ENCODE peak calls at places on chromosomes 16 and 17, in seven cellular contexts. Y, G, M, E, X, I and Q are unnamed samples.

GRCh38 chr16:88560722-88561484 is 9.3 kb upstream of the ZC3H18 start:
- DNase-seq in Y (no peak), G (peak), M (peak), E (no peak), X (no peak), I (no peak), Q (peak)

GRCh38 chr16:67183-67791 is 5.1 kb downstream of the RHBDF1 start:
- DNase-seq in Y (no peak), G (no peak), M (no peak), E (no peak), X (no peak), I (no peak), Q (no peak)

GRCh38 chr17:3710951-3711383 is 12.7 kb upstream of the HASPIN start:
- DNase-seq in Y (no peak), G (peak), M (no peak), E (no peak), X (no peak), I (peak), Q (no peak)

GRCh38 chr17:44971776-44972483 is 3.8 kb upstream of the C1QL1 start:
- DNase-seq in Y (no peak), G (peak), M (peak), E (no peak), X (no peak), I (no peak), Q (no peak)

GRCh38 chr17:388087-388486 is 35.5 kb upstream of the RPH3AL start:
- DNase-seq in Y (no peak), G (no peak), M (no peak), E (no peak), X (no peak), I (no peak), Q (no peak)

GRCh38 chr16:15041260-15042011 is 14.4 kb downstream of the NTAN1 start:
- DNase-seq in Y (no peak), G (peak), M (peak), E (peak), X (peak), I (no peak), Q (peak)

GRCh38 chr17:80829166-80829813 is 162.4 kb upstream of the CHMP6 start:
- DNase-seq in Y (no peak), G (no peak), M (peak), E (no peak), X (no peak), I (no peak), Q (no peak)

GRCh38 chr17:63222655-63223054 is 223.5 kb downstream of the CYB561 start:
- DNase-seq in Y (no peak), G (no peak), M (no peak), E (no peak), X (no peak), I (no peak), Q (peak)

GRCh38 chr16:31529398-31530312 is 2.0 kb downstream of the AHSP start:
- DNase-seq in Y (no peak), G (no peak), M (peak), E (no peak), X (no peak), I (no peak), Q (no peak)

GRCh38 chr17:16652847-16653366 is 743 bp downstream of the ZNF624 start:
- DNase-seq in Y (no peak), G (no peak), M (no peak), E (no peak), X (no peak), I (no peak), Q (no peak)

GRCh38 chr17:79041723-79042420 is 17.9 kb downstream of the C1QTNF1 start:
- DNase-seq in Y (no peak), G (no peak), M (no peak), E (no peak), X (no peak), I (no peak), Q (no peak)

GRCh38 chr16:72300892-72301291 is 128.9 kb upstream of the PMFBP1 start:
- DNase-seq in Y (no peak), G (no peak), M (no peak), E (no peak), X (no peak), I (no peak), Q (no peak)

GRCh38 chr17:67696853-67697505 is 20.8 kb upstream of the NOL11 start:
- DNase-seq in Y (no peak), G (no peak), M (no peak), E (no peak), X (no peak), I (no peak), Q (peak)

GRCh38 chr17:63517825-63518534 is 5.2 kb upstream of the KCNH6 start:
- DNase-seq in Y (no peak), G (no peak), M (no peak), E (no peak), X (no peak), I (no peak), Q (no peak)

GRCh38 chr17:5203908-5204294 is 12.2 kb upstream of the ZNF594 start:
- DNase-seq in Y (no peak), G (peak), M (no peak), E (no peak), X (peak), I (no peak), Q (no peak)

GRCh38 chr16:14963281-14964173 is 11.3 kb upstream of the PDXDC1 start:
- DNase-seq in Y (no peak), G (no peak), M (no peak), E (peak), X (no peak), I (no peak), Q (no peak)

GRCh38 chr17:68599091-68599872 is 1.9 kb downstream of the FAM20A start:
- DNase-seq in Y (no peak), G (peak), M (no peak), E (no peak), X (no peak), I (no peak), Q (no peak)

GRCh38 chr16:62213763-62214162 is 177.5 kb upstream of the CDH8 start:
- DNase-seq in Y (no peak), G (no peak), M (peak), E (no peak), X (no peak), I (no peak), Q (no peak)

GRCh38 chr16:75402821-75403475 is 30.4 kb downstream of the CFDP1 start:
- DNase-seq in Y (no peak), G (peak), M (peak), E (no peak), X (peak), I (no peak), Q (peak)

GRCh38 chr16:66270333-66270927 is 96.1 kb upstream of the CDH5 start:
- DNase-seq in Y (peak), G (peak), M (peak), E (peak), X (peak), I (peak), Q (peak)

GRCh38 chr16:2787406-2787805 is at the start of gene PRSS33:
- DNase-seq in Y (no peak), G (no peak), M (peak), E (no peak), X (no peak), I (no peak), Q (no peak)

GRCh38 chr16:72846594-72846993 is 201.3 kb downstream of the ZFHX3 start:
- DNase-seq in Y (no peak), G (no peak), M (no peak), E (no peak), X (no peak), I (no peak), Q (no peak)

GRCh38 chr17:63573634-63574033 is 23.4 kb downstream of the DCAF7 start:
- DNase-seq in Y (no peak), G (no peak), M (peak), E (no peak), X (no peak), I (no peak), Q (no peak)

GRCh38 chr16:55272787-55273186 is 51.2 kb upstream of the IRX6 start:
- DNase-seq in Y (no peak), G (no peak), M (no peak), E (no peak), X (no peak), I (no peak), Q (no peak)

GRCh38 chr16:11792404-11793260 is 4.4 kb downstream of the ZC3H7A start:
- DNase-seq in Y (no peak), G (no peak), M (no peak), E (peak), X (no peak), I (no peak), Q (no peak)

GRCh38 chr16:3618782-3619166 is 7.4 kb upstream of the SLX4 start:
- DNase-seq in Y (no peak), G (peak), M (no peak), E (peak), X (no peak), I (no peak), Q (peak)

GRCh38 chr16:3346041-3346440 is 9.6 kb upstream of the OR2C1 start:
- DNase-seq in Y (no peak), G (no peak), M (no peak), E (no peak), X (no peak), I (no peak), Q (no peak)

GRCh38 chr16:81652798-81653505 is 126.1 kb upstream of the PLCG2 start:
- DNase-seq in Y (no peak), G (no peak), M (peak), E (no peak), X (no peak), I (no peak), Q (no peak)

GRCh38 chr16:82917886-82918595 is 291.3 kb downstream of the CDH13 start:
- DNase-seq in Y (no peak), G (no peak), M (no peak), E (no peak), X (no peak), I (no peak), Q (no peak)

GRCh38 chr16:24015923-24016322 is 180.1 kb downstream of the PRKCB start:
- DNase-seq in Y (no peak), G (no peak), M (peak), E (no peak), X (no peak), I (no peak), Q (no peak)